ENCODE peak calls at places on chromosome 13, in four cellular contexts. One of them, this sample, is unnamed.
A peak's percentile ranks its signal among the peaks of the same experiment; 100 is the strongest.

GRCh38 chr13:20691616-20692015 is 11.9 kb upstream of the IL17D start:
- DNase-seq in NCI-H460: no peak
- DNase-seq in tibial nerve: no peak
- DNase-seq in brain microvascular endothelial cell: no peak
- DNase-seq in this sample: no peak

GRCh38 chr13:58085819-58086218 is 454.3 kb downstream of the PCDH17 start:
- DNase-seq in NCI-H460: no peak
- DNase-seq in tibial nerve: no peak
- DNase-seq in brain microvascular endothelial cell: no peak
- DNase-seq in this sample: peak; percentile 10

GRCh38 chr13:106595623-106596022 is 27.7 kb upstream of the ARGLU1 start:
- DNase-seq in NCI-H460: no peak
- DNase-seq in tibial nerve: no peak
- DNase-seq in brain microvascular endothelial cell: no peak
- DNase-seq in this sample: no peak

GRCh38 chr13:26280295-26280694 is 26.4 kb downstream of the CDK8 start:
- DNase-seq in NCI-H460: no peak
- DNase-seq in tibial nerve: no peak
- DNase-seq in brain microvascular endothelial cell: peak; percentile 79
- DNase-seq in this sample: no peak

GRCh38 chr13:99919132-99919531 is 52.4 kb downstream of the ZIC5 start:
- DNase-seq in NCI-H460: no peak
- DNase-seq in tibial nerve: no peak
- DNase-seq in brain microvascular endothelial cell: no peak
- DNase-seq in this sample: no peak

GRCh38 chr13:110680852-110681251 is 25.1 kb downstream of the CARS2 start:
- DNase-seq in NCI-H460: peak; percentile 38
- DNase-seq in tibial nerve: no peak
- DNase-seq in brain microvascular endothelial cell: no peak
- DNase-seq in this sample: no peak

GRCh38 chr13:111858571-111858970 is 208.4 kb upstream of the SOX1 start:
- DNase-seq in NCI-H460: no peak
- DNase-seq in tibial nerve: no peak
- DNase-seq in brain microvascular endothelial cell: no peak
- DNase-seq in this sample: no peak

GRCh38 chr13:21318891-21319532 is 140.1 kb downstream of the ZDHHC20 start:
- DNase-seq in NCI-H460: no peak
- DNase-seq in tibial nerve: no peak
- DNase-seq in brain microvascular endothelial cell: no peak
- DNase-seq in this sample: no peak

GRCh38 chr13:112684444-112684843 is 5.4 kb upstream of the ATP11A start:
- DNase-seq in NCI-H460: no peak
- DNase-seq in tibial nerve: no peak
- DNase-seq in brain microvascular endothelial cell: no peak
- DNase-seq in this sample: no peak

GRCh38 chr13:23668557-23668956 is 98.3 kb downstream of the TNFRSF19 start:
- DNase-seq in NCI-H460: no peak
- DNase-seq in tibial nerve: no peak
- DNase-seq in brain microvascular endothelial cell: no peak
- DNase-seq in this sample: no peak

GRCh38 chr13:109737606-109738005 is 48.8 kb downstream of the IRS2 start:
- DNase-seq in NCI-H460: no peak
- DNase-seq in tibial nerve: no peak
- DNase-seq in brain microvascular endothelial cell: no peak
- DNase-seq in this sample: no peak

GRCh38 chr13:39035799-39036198 is 2.1 kb downstream of the PROSER1 start:
- DNase-seq in NCI-H460: no peak
- DNase-seq in tibial nerve: no peak
- DNase-seq in brain microvascular endothelial cell: no peak
- DNase-seq in this sample: no peak

GRCh38 chr13:94849254-94849653 is 136.9 kb upstream of the SOX21 start:
- DNase-seq in NCI-H460: no peak
- DNase-seq in tibial nerve: no peak
- DNase-seq in brain microvascular endothelial cell: no peak
- DNase-seq in this sample: no peak

GRCh38 chr13:36885901-36886300 is 34.1 kb downstream of the SMAD9 start:
- DNase-seq in NCI-H460: no peak
- DNase-seq in tibial nerve: no peak
- DNase-seq in brain microvascular endothelial cell: no peak
- DNase-seq in this sample: no peak

GRCh38 chr13:50915562-50915961 is 6.0 kb downstream of the RNASEH2B start:
- DNase-seq in NCI-H460: no peak
- DNase-seq in tibial nerve: no peak
- DNase-seq in brain microvascular endothelial cell: no peak
- DNase-seq in this sample: no peak

GRCh38 chr13:90933097-90933826 is 414.2 kb upstream of the MIR17HG start:
- DNase-seq in NCI-H460: no peak
- DNase-seq in tibial nerve: no peak
- DNase-seq in brain microvascular endothelial cell: no peak
- DNase-seq in this sample: no peak

GRCh38 chr13:48542581-48543341 is 9.9 kb upstream of the RCBTB2 start:
- DNase-seq in NCI-H460: no peak
- DNase-seq in tibial nerve: no peak
- DNase-seq in brain microvascular endothelial cell: peak; percentile 9
- DNase-seq in this sample: no peak

GRCh38 chr13:58955546-58956385 is 1208.0 kb downstream of the DIAPH3 start:
- DNase-seq in NCI-H460: no peak
- DNase-seq in tibial nerve: no peak
- DNase-seq in brain microvascular endothelial cell: no peak
- DNase-seq in this sample: no peak

GRCh38 chr13:20608438-20609020 is 41.6 kb downstream of the IFT88 start:
- DNase-seq in NCI-H460: no peak
- DNase-seq in tibial nerve: no peak
- DNase-seq in brain microvascular endothelial cell: no peak
- DNase-seq in this sample: no peak

GRCh38 chr13:95050800-95051620 is 250.2 kb downstream of the ABCC4 start:
- DNase-seq in NCI-H460: no peak
- DNase-seq in tibial nerve: no peak
- DNase-seq in brain microvascular endothelial cell: no peak
- DNase-seq in this sample: no peak

GRCh38 chr13:48236528-48237353 is 3.7 kb downstream of the ITM2B start:
- DNase-seq in NCI-H460: no peak
- DNase-seq in tibial nerve: no peak
- DNase-seq in brain microvascular endothelial cell: no peak
- DNase-seq in this sample: no peak

GRCh38 chr13:101415358-101416174 is 742 bp downstream of the NALCN start:
- DNase-seq in NCI-H460: no peak
- DNase-seq in tibial nerve: no peak
- DNase-seq in brain microvascular endothelial cell: no peak
- DNase-seq in this sample: no peak

GRCh38 chr13:75489502-75490263 is 7.7 kb upstream of the TBC1D4 start:
- DNase-seq in NCI-H460: peak; percentile 42
- DNase-seq in tibial nerve: no peak
- DNase-seq in brain microvascular endothelial cell: no peak
- DNase-seq in this sample: peak; percentile 87

GRCh38 chr13:104954210-104954609 is 1581.3 kb downstream of the EFNB2 start:
- DNase-seq in NCI-H460: peak; percentile 14
- DNase-seq in tibial nerve: no peak
- DNase-seq in brain microvascular endothelial cell: no peak
- DNase-seq in this sample: no peak

GRCh38 chr13:111658150-111659100 is 338.0 kb downstream of the TEX29 start:
- DNase-seq in NCI-H460: no peak
- DNase-seq in tibial nerve: no peak
- DNase-seq in brain microvascular endothelial cell: no peak
- DNase-seq in this sample: no peak

GRCh38 chr13:19519049-19519448 is 42.3 kb downstream of the TPTE2 start:
- DNase-seq in NCI-H460: no peak
- DNase-seq in tibial nerve: no peak
- DNase-seq in brain microvascular endothelial cell: no peak
- DNase-seq in this sample: no peak

GRCh38 chr13:30898721-30899188 is 7.3 kb upstream of the MEDAG start:
- DNase-seq in NCI-H460: no peak
- DNase-seq in tibial nerve: peak; percentile 31
- DNase-seq in brain microvascular endothelial cell: peak; percentile 99
- DNase-seq in this sample: peak; percentile 80

GRCh38 chr13:43776680-43777079 is 10.1 kb downstream of the ENOX1 start:
- DNase-seq in NCI-H460: no peak
- DNase-seq in tibial nerve: no peak
- DNase-seq in brain microvascular endothelial cell: peak; percentile 40
- DNase-seq in this sample: peak; percentile 22

GRCh38 chr13:40319699-40320586 is 346.5 kb downstream of the FOXO1 start:
- DNase-seq in NCI-H460: no peak
- DNase-seq in tibial nerve: no peak
- DNase-seq in brain microvascular endothelial cell: no peak
- DNase-seq in this sample: no peak

GRCh38 chr13:29849071-29849541 is 1.3 kb downstream of the UBL3 start:
- DNase-seq in NCI-H460: no peak
- DNase-seq in tibial nerve: no peak
- DNase-seq in brain microvascular endothelial cell: peak; percentile 17
- DNase-seq in this sample: no peak

GRCh38 chr13:75901509-75901908 is 265.4 kb downstream of the LMO7 start:
- DNase-seq in NCI-H460: no peak
- DNase-seq in tibial nerve: no peak
- DNase-seq in brain microvascular endothelial cell: no peak
- DNase-seq in this sample: no peak

GRCh38 chr13:109162248-109163051 is 533.0 kb downstream of the MYO16 start:
- DNase-seq in NCI-H460: no peak
- DNase-seq in tibial nerve: no peak
- DNase-seq in brain microvascular endothelial cell: no peak
- DNase-seq in this sample: no peak

GRCh38 chr13:32098275-32098674 is 66.7 kb downstream of the FRY start:
- DNase-seq in NCI-H460: no peak
- DNase-seq in tibial nerve: no peak
- DNase-seq in brain microvascular endothelial cell: no peak
- DNase-seq in this sample: no peak

This sample was measured in H4.